ENCODE peak calls at places on chromosome 14, in nine cellular contexts. One of them, this sample, is unnamed.

GRCh38 chr14:99454246-99454645 is 26.4 kb downstream of the SETD3 start:
- DNase-seq in H9: no peak
- DNase-seq in activated naive CD4-positive, alpha-beta T cell treated with Interleukin-2 at 50 U/mL for 16 hours: no peak
- DNase-seq in stomach: no peak
- DNase-seq in endothelial cell: no peak
- DNase-seq in AG08396: no peak
- DNase-seq in T follicular helper cell: no peak
- DNase-seq in left cardiac atrium: no peak
- DNase-seq in AG09319: no peak
- DNase-seq in this sample: no peak

GRCh38 chr14:24851406-24851805 is 198.5 kb downstream of the STXBP6 start:
- DNase-seq in H9: no peak
- DNase-seq in activated naive CD4-positive, alpha-beta T cell treated with Interleukin-2 at 50 U/mL for 16 hours: no peak
- DNase-seq in stomach: no peak
- DNase-seq in endothelial cell: no peak
- DNase-seq in AG08396: no peak
- DNase-seq in T follicular helper cell: no peak
- DNase-seq in left cardiac atrium: no peak
- DNase-seq in AG09319: no peak
- DNase-seq in this sample: no peak

GRCh38 chr14:54475911-54476310 is 12.9 kb downstream of the GMFB start:
- DNase-seq in H9: no peak
- DNase-seq in activated naive CD4-positive, alpha-beta T cell treated with Interleukin-2 at 50 U/mL for 16 hours: no peak
- DNase-seq in stomach: no peak
- DNase-seq in endothelial cell: no peak
- DNase-seq in AG08396: no peak
- DNase-seq in T follicular helper cell: no peak
- DNase-seq in left cardiac atrium: no peak
- DNase-seq in AG09319: no peak
- DNase-seq in this sample: no peak

GRCh38 chr14:52948039-52948438 is 2.8 kb downstream of the FERMT2 start:
- DNase-seq in H9: no peak
- DNase-seq in activated naive CD4-positive, alpha-beta T cell treated with Interleukin-2 at 50 U/mL for 16 hours: no peak
- DNase-seq in stomach: no peak
- DNase-seq in endothelial cell: no peak
- DNase-seq in AG08396: no peak
- DNase-seq in T follicular helper cell: no peak
- DNase-seq in left cardiac atrium: no peak
- DNase-seq in AG09319: no peak
- DNase-seq in this sample: no peak

GRCh38 chr14:35336171-35337073 is 44.2 kb downstream of the PSMA6 start:
- DNase-seq in H9: peak; percentile 84
- DNase-seq in activated naive CD4-positive, alpha-beta T cell treated with Interleukin-2 at 50 U/mL for 16 hours: no peak
- DNase-seq in stomach: peak; percentile 94
- DNase-seq in endothelial cell: peak; percentile 45
- DNase-seq in AG08396: peak; percentile 89
- DNase-seq in T follicular helper cell: no peak
- DNase-seq in left cardiac atrium: peak; percentile 95
- DNase-seq in AG09319: no peak
- DNase-seq in this sample: peak; percentile 79

GRCh38 chr14:58660407-58660806 is 22.6 kb downstream of the DACT1 start:
- DNase-seq in H9: no peak
- DNase-seq in activated naive CD4-positive, alpha-beta T cell treated with Interleukin-2 at 50 U/mL for 16 hours: no peak
- DNase-seq in stomach: no peak
- DNase-seq in endothelial cell: no peak
- DNase-seq in AG08396: no peak
- DNase-seq in T follicular helper cell: no peak
- DNase-seq in left cardiac atrium: no peak
- DNase-seq in AG09319: no peak
- DNase-seq in this sample: no peak

GRCh38 chr14:37081220-37081619 is 91.2 kb downstream of the SLC25A21 start:
- DNase-seq in H9: no peak
- DNase-seq in activated naive CD4-positive, alpha-beta T cell treated with Interleukin-2 at 50 U/mL for 16 hours: no peak
- DNase-seq in stomach: no peak
- DNase-seq in endothelial cell: no peak
- DNase-seq in AG08396: no peak
- DNase-seq in T follicular helper cell: no peak
- DNase-seq in left cardiac atrium: no peak
- DNase-seq in AG09319: no peak
- DNase-seq in this sample: no peak

GRCh38 chr14:100592461-100592871 is 5.2 kb upstream of the BEGAIN start:
- DNase-seq in H9: no peak
- DNase-seq in activated naive CD4-positive, alpha-beta T cell treated with Interleukin-2 at 50 U/mL for 16 hours: no peak
- DNase-seq in stomach: no peak
- DNase-seq in endothelial cell: no peak
- DNase-seq in AG08396: no peak
- DNase-seq in T follicular helper cell: no peak
- DNase-seq in left cardiac atrium: peak; percentile 15
- DNase-seq in AG09319: no peak
- DNase-seq in this sample: no peak

GRCh38 chr14:49962616-49963015 is 69.7 kb downstream of the ARF6 start:
- DNase-seq in H9: no peak
- DNase-seq in activated naive CD4-positive, alpha-beta T cell treated with Interleukin-2 at 50 U/mL for 16 hours: peak; percentile 73
- DNase-seq in stomach: peak; percentile 55
- DNase-seq in endothelial cell: no peak
- DNase-seq in AG08396: no peak
- DNase-seq in T follicular helper cell: no peak
- DNase-seq in left cardiac atrium: no peak
- DNase-seq in AG09319: no peak
- DNase-seq in this sample: no peak

GRCh38 chr14:101903111-101903561 is 61.2 kb upstream of the DYNC1H1 start:
- DNase-seq in H9: no peak
- DNase-seq in activated naive CD4-positive, alpha-beta T cell treated with Interleukin-2 at 50 U/mL for 16 hours: no peak
- DNase-seq in stomach: no peak
- DNase-seq in endothelial cell: no peak
- DNase-seq in AG08396: no peak
- DNase-seq in T follicular helper cell: no peak
- DNase-seq in left cardiac atrium: peak; percentile 65
- DNase-seq in AG09319: no peak
- DNase-seq in this sample: no peak

GRCh38 chr14:31170411-31170810 is 37.2 kb downstream of the HECTD1 start:
- DNase-seq in H9: no peak
- DNase-seq in activated naive CD4-positive, alpha-beta T cell treated with Interleukin-2 at 50 U/mL for 16 hours: no peak
- DNase-seq in stomach: no peak
- DNase-seq in endothelial cell: no peak
- DNase-seq in AG08396: no peak
- DNase-seq in T follicular helper cell: no peak
- DNase-seq in left cardiac atrium: no peak
- DNase-seq in AG09319: no peak
- DNase-seq in this sample: no peak

GRCh38 chr14:61520546-61520945 is 174.8 kb upstream of the HIF1A start:
- DNase-seq in H9: no peak
- DNase-seq in activated naive CD4-positive, alpha-beta T cell treated with Interleukin-2 at 50 U/mL for 16 hours: no peak
- DNase-seq in stomach: no peak
- DNase-seq in endothelial cell: no peak
- DNase-seq in AG08396: no peak
- DNase-seq in T follicular helper cell: no peak
- DNase-seq in left cardiac atrium: no peak
- DNase-seq in AG09319: no peak
- DNase-seq in this sample: no peak

GRCh38 chr14:78405071-78405856 is 235.1 kb downstream of the NRXN3 start:
- DNase-seq in H9: no peak
- DNase-seq in activated naive CD4-positive, alpha-beta T cell treated with Interleukin-2 at 50 U/mL for 16 hours: no peak
- DNase-seq in stomach: no peak
- DNase-seq in endothelial cell: no peak
- DNase-seq in AG08396: no peak
- DNase-seq in T follicular helper cell: no peak
- DNase-seq in left cardiac atrium: no peak
- DNase-seq in AG09319: no peak
- DNase-seq in this sample: no peak

GRCh38 chr14:69475194-69475818 is 9.2 kb upstream of the PLEKHD1 start:
- DNase-seq in H9: no peak
- DNase-seq in activated naive CD4-positive, alpha-beta T cell treated with Interleukin-2 at 50 U/mL for 16 hours: no peak
- DNase-seq in stomach: no peak
- DNase-seq in endothelial cell: no peak
- DNase-seq in AG08396: no peak
- DNase-seq in T follicular helper cell: no peak
- DNase-seq in left cardiac atrium: no peak
- DNase-seq in AG09319: no peak
- DNase-seq in this sample: no peak

GRCh38 chr14:105011312-105011990 is 9.4 kb downstream of the CDCA4 start:
- DNase-seq in H9: no peak
- DNase-seq in activated naive CD4-positive, alpha-beta T cell treated with Interleukin-2 at 50 U/mL for 16 hours: no peak
- DNase-seq in stomach: no peak
- DNase-seq in endothelial cell: no peak
- DNase-seq in AG08396: no peak
- DNase-seq in T follicular helper cell: no peak
- DNase-seq in left cardiac atrium: no peak
- DNase-seq in AG09319: no peak
- DNase-seq in this sample: no peak

GRCh38 chr14:22122227-22123187 is 448.9 kb upstream of the OR4E1 start:
- DNase-seq in H9: no peak
- DNase-seq in activated naive CD4-positive, alpha-beta T cell treated with Interleukin-2 at 50 U/mL for 16 hours: no peak
- DNase-seq in stomach: no peak
- DNase-seq in endothelial cell: peak; percentile 22
- DNase-seq in AG08396: no peak
- DNase-seq in T follicular helper cell: no peak
- DNase-seq in left cardiac atrium: no peak
- DNase-seq in AG09319: no peak
- DNase-seq in this sample: no peak

GRCh38 chr14:69900603-69901002 is 21.4 kb downstream of the SMOC1 start:
- DNase-seq in H9: no peak
- DNase-seq in activated naive CD4-positive, alpha-beta T cell treated with Interleukin-2 at 50 U/mL for 16 hours: no peak
- DNase-seq in stomach: no peak
- DNase-seq in endothelial cell: no peak
- DNase-seq in AG08396: no peak
- DNase-seq in T follicular helper cell: no peak
- DNase-seq in left cardiac atrium: no peak
- DNase-seq in AG09319: no peak
- DNase-seq in this sample: no peak

GRCh38 chr14:30484976-30485375 is 74.0 kb upstream of the G2E3 start:
- DNase-seq in H9: peak; percentile 29
- DNase-seq in activated naive CD4-positive, alpha-beta T cell treated with Interleukin-2 at 50 U/mL for 16 hours: no peak
- DNase-seq in stomach: no peak
- DNase-seq in endothelial cell: no peak
- DNase-seq in AG08396: no peak
- DNase-seq in T follicular helper cell: no peak
- DNase-seq in left cardiac atrium: no peak
- DNase-seq in AG09319: no peak
- DNase-seq in this sample: no peak

GRCh38 chr14:74508292-74508731 is 14.7 kb downstream of the ISCA2 start:
- DNase-seq in H9: peak; percentile 90
- DNase-seq in activated naive CD4-positive, alpha-beta T cell treated with Interleukin-2 at 50 U/mL for 16 hours: no peak
- DNase-seq in stomach: no peak
- DNase-seq in endothelial cell: peak; percentile 57
- DNase-seq in AG08396: no peak
- DNase-seq in T follicular helper cell: no peak
- DNase-seq in left cardiac atrium: no peak
- DNase-seq in AG09319: no peak
- DNase-seq in this sample: no peak

GRCh38 chr14:85599939-85600338 is 70.0 kb downstream of the FLRT2 start:
- DNase-seq in H9: no peak
- DNase-seq in activated naive CD4-positive, alpha-beta T cell treated with Interleukin-2 at 50 U/mL for 16 hours: no peak
- DNase-seq in stomach: no peak
- DNase-seq in endothelial cell: no peak
- DNase-seq in AG08396: no peak
- DNase-seq in T follicular helper cell: no peak
- DNase-seq in left cardiac atrium: no peak
- DNase-seq in AG09319: no peak
- DNase-seq in this sample: no peak

GRCh38 chr14:28635387-28635786 is 131.2 kb upstream of the FOXG1 start:
- DNase-seq in H9: no peak
- DNase-seq in activated naive CD4-positive, alpha-beta T cell treated with Interleukin-2 at 50 U/mL for 16 hours: no peak
- DNase-seq in stomach: no peak
- DNase-seq in endothelial cell: peak; percentile 23
- DNase-seq in AG08396: no peak
- DNase-seq in T follicular helper cell: no peak
- DNase-seq in left cardiac atrium: no peak
- DNase-seq in AG09319: no peak
- DNase-seq in this sample: no peak

GRCh38 chr14:90439874-90440442 is 43.1 kb downstream of the CALM1 start:
- DNase-seq in H9: peak; percentile 49
- DNase-seq in activated naive CD4-positive, alpha-beta T cell treated with Interleukin-2 at 50 U/mL for 16 hours: no peak
- DNase-seq in stomach: no peak
- DNase-seq in endothelial cell: no peak
- DNase-seq in AG08396: no peak
- DNase-seq in T follicular helper cell: no peak
- DNase-seq in left cardiac atrium: no peak
- DNase-seq in AG09319: no peak
- DNase-seq in this sample: no peak

GRCh38 chr14:101887219-101887618 is 77.2 kb upstream of the DYNC1H1 start:
- DNase-seq in H9: no peak
- DNase-seq in activated naive CD4-positive, alpha-beta T cell treated with Interleukin-2 at 50 U/mL for 16 hours: no peak
- DNase-seq in stomach: no peak
- DNase-seq in endothelial cell: no peak
- DNase-seq in AG08396: no peak
- DNase-seq in T follicular helper cell: no peak
- DNase-seq in left cardiac atrium: no peak
- DNase-seq in AG09319: no peak
- DNase-seq in this sample: no peak

GRCh38 chr14:52267501-52268190 is at the start of gene PTGDR:
- DNase-seq in H9: peak; percentile 59
- DNase-seq in activated naive CD4-positive, alpha-beta T cell treated with Interleukin-2 at 50 U/mL for 16 hours: peak; percentile 65
- DNase-seq in stomach: peak; percentile 30
- DNase-seq in endothelial cell: peak; percentile 31
- DNase-seq in AG08396: peak; percentile 12
- DNase-seq in T follicular helper cell: peak; percentile 3
- DNase-seq in left cardiac atrium: peak; percentile 54
- DNase-seq in AG09319: no peak
- DNase-seq in this sample: no peak

GRCh38 chr14:54902521-54903420 is at the start of gene GCH1:
- DNase-seq in H9: peak; percentile 86
- DNase-seq in activated naive CD4-positive, alpha-beta T cell treated with Interleukin-2 at 50 U/mL for 16 hours: peak; percentile 78
- DNase-seq in stomach: peak; percentile 86
- DNase-seq in endothelial cell: peak; percentile 88
- DNase-seq in AG08396: peak; percentile 77
- DNase-seq in T follicular helper cell: peak; percentile 67
- DNase-seq in left cardiac atrium: peak; percentile 72
- DNase-seq in AG09319: no peak
- DNase-seq in this sample: no peak

GRCh38 chr14:94054401-94054800 is 26.6 kb downstream of the DDX24 start:
- DNase-seq in H9: no peak
- DNase-seq in activated naive CD4-positive, alpha-beta T cell treated with Interleukin-2 at 50 U/mL for 16 hours: no peak
- DNase-seq in stomach: no peak
- DNase-seq in endothelial cell: no peak
- DNase-seq in AG08396: no peak
- DNase-seq in T follicular helper cell: no peak
- DNase-seq in left cardiac atrium: no peak
- DNase-seq in AG09319: no peak
- DNase-seq in this sample: no peak

GRCh38 chr14:94380225-94381148 is 7.9 kb downstream of the SERPINA1 start:
- DNase-seq in H9: no peak
- DNase-seq in activated naive CD4-positive, alpha-beta T cell treated with Interleukin-2 at 50 U/mL for 16 hours: no peak
- DNase-seq in stomach: no peak
- DNase-seq in endothelial cell: no peak
- DNase-seq in AG08396: no peak
- DNase-seq in T follicular helper cell: no peak
- DNase-seq in left cardiac atrium: no peak
- DNase-seq in AG09319: no peak
- DNase-seq in this sample: no peak

GRCh38 chr14:23573384-23573783 is 5.2 kb downstream of the JPH4 start:
- DNase-seq in H9: no peak
- DNase-seq in activated naive CD4-positive, alpha-beta T cell treated with Interleukin-2 at 50 U/mL for 16 hours: no peak
- DNase-seq in stomach: peak; percentile 27
- DNase-seq in endothelial cell: no peak
- DNase-seq in AG08396: no peak
- DNase-seq in T follicular helper cell: no peak
- DNase-seq in left cardiac atrium: no peak
- DNase-seq in AG09319: no peak
- DNase-seq in this sample: no peak

GRCh38 chr14:66782853-66783252 is 274.9 kb downstream of the GPHN start:
- DNase-seq in H9: no peak
- DNase-seq in activated naive CD4-positive, alpha-beta T cell treated with Interleukin-2 at 50 U/mL for 16 hours: no peak
- DNase-seq in stomach: no peak
- DNase-seq in endothelial cell: no peak
- DNase-seq in AG08396: no peak
- DNase-seq in T follicular helper cell: no peak
- DNase-seq in left cardiac atrium: no peak
- DNase-seq in AG09319: no peak
- DNase-seq in this sample: no peak